ENCODE peak calls at places on chromosomes 2 and 18, in five cellular contexts. One of them, this sample, is unnamed.

GRCh38 chr2:197363998-197364397 is 53.4 kb upstream of the ANKRD44 start:
- DNase-seq in fibroblast of the aortic adventitia: no peak
- DNase-seq in tibial artery: no peak
- DNase-seq in upper lobe of right lung: no peak
- DNase-seq in left lung: no peak
- DNase-seq in this sample: no peak

GRCh38 chr2:238973038-238973772 is 125.3 kb downstream of the TWIST2 start:
- DNase-seq in left lung: no peak
- DNase-seq in fibroblast of the aortic adventitia: peak
- DNase-seq in tibial artery: peak
- DNase-seq in upper lobe of right lung: no peak
- DNase-seq in this sample: no peak

GRCh38 chr18:9828794-9829712 is 56.7 kb upstream of the TXNDC2 start:
- DNase-seq in tibial artery: no peak
- DNase-seq in upper lobe of right lung: no peak
- DNase-seq in left lung: no peak
- DNase-seq in fibroblast of the aortic adventitia: no peak
- DNase-seq in this sample: no peak

GRCh38 chr18:80252136-80252535 is 4.8 kb upstream of the PARD6G start:
- DNase-seq in upper lobe of right lung: no peak
- DNase-seq in fibroblast of the aortic adventitia: peak
- DNase-seq in tibial artery: no peak
- DNase-seq in left lung: no peak
- DNase-seq in this sample: no peak

GRCh38 chr2:40062381-40062780 is 283.3 kb upstream of the THUMPD2 start:
- DNase-seq in left lung: no peak
- DNase-seq in fibroblast of the aortic adventitia: no peak
- DNase-seq in tibial artery: no peak
- DNase-seq in upper lobe of right lung: no peak
- DNase-seq in this sample: no peak

GRCh38 chr18:808086-808485 is 4.0 kb downstream of the YES1 start:
- DNase-seq in tibial artery: no peak
- DNase-seq in fibroblast of the aortic adventitia: peak
- DNase-seq in left lung: no peak
- DNase-seq in upper lobe of right lung: no peak
- DNase-seq in this sample: no peak

GRCh38 chr2:145012806-145013205 is 492.9 kb upstream of the ZEB2 start:
- DNase-seq in upper lobe of right lung: no peak
- DNase-seq in left lung: no peak
- DNase-seq in tibial artery: no peak
- DNase-seq in fibroblast of the aortic adventitia: no peak
- DNase-seq in this sample: no peak

GRCh38 chr2:133532919-133533318 is 35.3 kb downstream of the NCKAP5 start:
- DNase-seq in fibroblast of the aortic adventitia: peak
- DNase-seq in upper lobe of right lung: no peak
- DNase-seq in left lung: no peak
- DNase-seq in tibial artery: no peak
- DNase-seq in this sample: no peak

GRCh38 chr2:232668805-232669444 is 28.2 kb upstream of the GIGYF2 start:
- DNase-seq in upper lobe of right lung: no peak
- DNase-seq in left lung: no peak
- DNase-seq in tibial artery: no peak
- DNase-seq in fibroblast of the aortic adventitia: peak
- DNase-seq in this sample: no peak

DNA sequence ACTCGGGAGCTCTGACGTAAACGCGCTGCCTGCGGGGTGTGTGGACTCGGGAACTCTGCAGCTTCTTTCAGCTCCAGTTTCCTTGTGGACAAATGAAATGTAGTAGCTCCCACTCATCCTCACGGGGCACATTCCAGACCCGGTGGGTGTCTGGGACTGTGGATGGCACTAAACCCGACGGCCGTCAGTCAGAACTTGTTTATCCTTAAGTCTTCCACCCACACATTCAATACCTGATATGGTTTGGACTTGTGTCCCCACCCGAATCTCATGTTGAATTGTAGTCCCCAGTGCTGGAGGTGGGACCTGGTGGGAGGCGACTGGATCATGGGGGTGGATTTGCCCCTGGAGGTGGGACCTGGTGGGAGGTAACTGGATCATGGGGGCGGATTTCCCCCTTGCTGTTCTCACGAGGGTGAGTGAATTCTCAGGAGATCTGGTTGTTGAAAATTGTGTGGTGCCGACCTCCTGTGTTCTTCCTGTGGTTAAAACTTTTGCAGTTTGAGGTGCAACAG is 81.2 kb upstream of the SNTG2 start:
- DNase-seq in upper lobe of right lung: peak
- DNase-seq in tibial artery: peak
- DNase-seq in left lung: no peak
- DNase-seq in fibroblast of the aortic adventitia: no peak
- DNase-seq in this sample: no peak
- TF ChIP-seq CTCF in upper lobe of right lung: no peak
- TF ChIP-seq CTCF in tibial artery: no peak
- TF ChIP-seq CTCF in left lung: no peak
- TF ChIP-seq CTCF in fibroblast of the aortic adventitia: no peak
- TF ChIP-seq CTCF in this sample: no peak

DNA sequence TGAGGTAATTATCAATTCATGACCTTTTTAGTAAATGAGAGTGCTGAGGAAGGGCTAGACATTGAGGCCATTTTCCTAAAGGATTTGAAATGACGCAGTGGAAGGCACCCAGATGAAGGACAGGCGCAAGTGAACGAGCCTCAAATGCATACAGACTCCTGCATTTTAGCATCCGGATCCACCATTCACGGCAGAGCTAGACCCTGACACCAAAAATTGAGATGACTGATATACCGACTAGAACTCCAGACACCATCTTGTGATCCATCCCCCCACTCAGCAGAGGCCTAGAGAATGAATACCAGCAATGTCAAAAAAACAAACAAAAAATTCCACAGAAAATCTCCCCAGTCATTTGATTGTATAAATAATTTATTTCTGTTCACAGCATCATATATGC is 4.2 kb downstream of the ARL4C start:
- DNase-seq in left lung: no peak
- DNase-seq in upper lobe of right lung: no peak
- DNase-seq in fibroblast of the aortic adventitia: no peak
- DNase-seq in tibial artery: no peak
- DNase-seq in this sample: no peak
- H3K4me3 ChIP-seq in left lung: peak
- H3K4me3 ChIP-seq in upper lobe of right lung: peak
- H3K4me3 ChIP-seq in fibroblast of the aortic adventitia: peak
- H3K4me3 ChIP-seq in tibial artery: no peak
- H3K4me3 ChIP-seq in this sample: peak

GRCh38 chr2:184611221-184612085 is 13.1 kb downstream of the ZNF804A start:
- DNase-seq in left lung: no peak
- DNase-seq in tibial artery: no peak
- DNase-seq in upper lobe of right lung: no peak
- DNase-seq in fibroblast of the aortic adventitia: peak
- DNase-seq in this sample: no peak
- TF ChIP-seq CTCF in left lung: peak
- TF ChIP-seq CTCF in tibial artery: peak
- TF ChIP-seq CTCF in upper lobe of right lung: peak
- TF ChIP-seq CTCF in fibroblast of the aortic adventitia: peak
- TF ChIP-seq CTCF in this sample: peak

GRCh38 chr18:2978626-2979025 is 34.3 kb downstream of the LPIN2 start:
- DNase-seq in tibial artery: peak
- DNase-seq in left lung: no peak
- DNase-seq in fibroblast of the aortic adventitia: peak
- DNase-seq in upper lobe of right lung: no peak
- DNase-seq in this sample: no peak
- H3K4me3 ChIP-seq in tibial artery: peak
- H3K4me3 ChIP-seq in left lung: no peak
- H3K4me3 ChIP-seq in fibroblast of the aortic adventitia: peak
- H3K4me3 ChIP-seq in upper lobe of right lung: no peak
- H3K4me3 ChIP-seq in this sample: no peak

DNA sequence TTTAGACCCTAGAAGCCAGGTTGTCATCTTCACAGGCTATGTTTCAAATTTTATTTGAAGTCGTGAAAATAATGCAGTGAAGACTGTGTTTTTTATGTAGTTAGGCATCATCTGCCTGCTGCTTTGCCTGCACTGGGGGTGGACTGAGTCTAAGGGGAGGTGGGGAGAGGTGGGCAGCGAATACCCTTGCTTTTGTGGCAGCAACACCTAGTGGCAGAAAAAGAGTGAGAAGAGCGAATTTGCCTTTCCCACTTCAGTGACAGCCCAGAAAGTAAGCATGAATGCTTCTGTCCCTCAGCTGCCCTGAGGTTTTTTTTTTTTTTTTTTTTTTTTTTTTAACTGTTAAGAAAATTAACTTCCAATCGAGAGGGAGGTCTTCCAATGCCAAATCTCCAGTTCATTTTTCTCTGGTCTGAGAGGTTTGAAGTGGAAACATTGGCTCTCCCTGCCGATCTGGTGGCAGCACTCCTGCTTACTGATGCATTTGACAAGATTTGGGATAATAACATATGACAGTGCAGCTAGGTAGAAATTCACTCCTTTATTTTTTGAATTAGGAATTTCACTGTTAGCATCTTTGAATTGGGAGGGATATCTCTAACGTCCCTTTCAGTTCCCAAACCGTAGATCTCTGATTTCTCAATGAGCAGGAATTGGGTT is 60.3 kb upstream of the LYPD6B start:
- DNase-seq in upper lobe of right lung: no peak
- DNase-seq in left lung: no peak
- DNase-seq in fibroblast of the aortic adventitia: no peak
- DNase-seq in tibial artery: no peak
- DNase-seq in this sample: no peak
- TF ChIP-seq CTCF in upper lobe of right lung: no peak
- TF ChIP-seq CTCF in left lung: no peak
- TF ChIP-seq CTCF in fibroblast of the aortic adventitia: no peak
- TF ChIP-seq CTCF in tibial artery: no peak
- TF ChIP-seq CTCF in this sample: peak

GRCh38 chr2:60819155-60819862 is 62.1 kb upstream of the REL start:
- DNase-seq in upper lobe of right lung: no peak
- DNase-seq in tibial artery: no peak
- DNase-seq in fibroblast of the aortic adventitia: no peak
- DNase-seq in left lung: no peak
- DNase-seq in this sample: no peak
- H3K4me3 ChIP-seq in upper lobe of right lung: no peak
- H3K4me3 ChIP-seq in tibial artery: no peak
- H3K4me3 ChIP-seq in fibroblast of the aortic adventitia: no peak
- H3K4me3 ChIP-seq in left lung: no peak
- H3K4me3 ChIP-seq in this sample: no peak

GRCh38 chr2:183665976-183666375 is 541.7 kb downstream of the NUP35 start:
- DNase-seq in upper lobe of right lung: no peak
- DNase-seq in left lung: no peak
- DNase-seq in tibial artery: no peak
- DNase-seq in fibroblast of the aortic adventitia: peak
- DNase-seq in this sample: no peak
- TF ChIP-seq CTCF in upper lobe of right lung: no peak
- TF ChIP-seq CTCF in left lung: no peak
- TF ChIP-seq CTCF in tibial artery: no peak
- TF ChIP-seq CTCF in fibroblast of the aortic adventitia: no peak
- TF ChIP-seq CTCF in this sample: no peak